ENCODE peak calls at places on chromosomes 3 and 15, in eight cellular contexts. Z, C, D, S, V, H, N and J are unnamed samples.

GRCh38 chr3:127612966-127613365 is 14.8 kb downstream of the MCM2 start:
- DNase-seq in D (no peak), C (no peak), Z (no peak), S (no peak), V (no peak), N (no peak), H (peak; percentile 78), J (no peak)

GRCh38 chr3:195897853-195898415 is 10.4 kb downstream of the TNK2 start:
- DNase-seq in V (no peak), C (peak; percentile 75), Z (no peak), S (no peak), D (no peak), H (no peak), N (no peak), J (no peak)

GRCh38 chr3:46881819-46882376 is 4.4 kb downstream of the PTH1R start:
- DNase-seq in Z (no peak), D (peak; percentile 69), V (no peak), H (no peak), C (peak; percentile 17), S (no peak), N (no peak), J (no peak)

GRCh38 chr3:43096761-43097160 is 9.1 kb downstream of the POMGNT2 start:
- DNase-seq in H (no peak), V (no peak), D (no peak), N (no peak), S (no peak), C (peak; percentile 66), Z (no peak), J (no peak)

GRCh38 chr15:87570186-87570585 is 686.4 kb downstream of the NTRK3 start:
- DNase-seq in N (no peak), S (no peak), Z (no peak), D (no peak), V (no peak), H (no peak), C (no peak), J (no peak)

GRCh38 chr3:52820741-52821140 is 9.7 kb downstream of the ITIH4 start:
- DNase-seq in Z (no peak), V (peak; percentile 8), D (peak; percentile 88), S (no peak), C (peak; percentile 67), N (no peak), H (peak; percentile 13), J (no peak)

GRCh38 chr3:11126653-11127052 is 27.6 kb upstream of the HRH1 start:
- DNase-seq in D (no peak), N (no peak), H (no peak), C (no peak), V (no peak), Z (no peak), S (no peak), J (no peak)

GRCh38 chr3:52062499-52062898 is 6.1 kb upstream of the DUSP7 start:
- DNase-seq in Z (peak; percentile 97), H (peak; percentile 54), V (no peak), N (no peak), D (no peak), C (no peak), S (no peak), J (no peak)

GRCh38 chr3:181687190-181687589 is 24.5 kb upstream of the SOX2 start:
- DNase-seq in D (no peak), C (no peak), S (no peak), N (peak; percentile 55), H (no peak), Z (no peak), V (no peak), J (no peak)

GRCh38 chr3:44596631-44597030 is 11.9 kb downstream of the ZNF660 start:
- DNase-seq in V (no peak), N (no peak), H (no peak), Z (no peak), C (no peak), D (no peak), S (no peak), J (no peak)

GRCh38 chr15:63065262-63066234 is 23.0 kb downstream of the TPM1 start:
- DNase-seq in C (no peak), H (no peak), N (no peak), D (no peak), Z (no peak), V (no peak), S (no peak), J (no peak)

GRCh38 chr15:62606376-62607164 is 436.0 kb upstream of the TPM1 start:
- DNase-seq in N (peak; percentile 54), V (no peak), H (no peak), Z (peak; percentile 99), S (no peak), D (no peak), C (no peak), J (no peak)

GRCh38 chr15:57849332-57849731 is 142.8 kb downstream of the POLR2M start:
- DNase-seq in C (no peak), Z (peak; percentile 57), D (no peak), H (no peak), S (no peak), N (peak; percentile 24), V (no peak), J (no peak)

GRCh38 chr15:60095711-60096110 is 91.6 kb downstream of the FOXB1 start:
- DNase-seq in V (no peak), Z (peak; percentile 30), H (no peak), D (no peak), S (no peak), C (no peak), N (no peak), J (no peak)

GRCh38 chr3:170330366-170330765 is 27.1 kb upstream of the SKIL start:
- DNase-seq in H (peak; percentile 16), D (no peak), N (no peak), V (no peak), C (no peak), S (no peak), Z (peak; percentile 72), J (no peak)

GRCh38 chr3:139241783-139242182 is 102.0 kb upstream of the MRPS22 start:
- DNase-seq in N (no peak), C (no peak), D (no peak), Z (no peak), H (no peak), S (no peak), V (no peak), J (no peak)

GRCh38 chr3:44415421-44415820 is 62.0 kb downstream of the ZNF445 start:
- DNase-seq in S (no peak), H (no peak), C (no peak), N (no peak), D (no peak), Z (no peak), V (no peak), J (no peak)

GRCh38 chr3:48847586-48848423 is at the start of gene PRKAR2A:
- DNase-seq in H (peak; percentile 92), S (peak; percentile 93), Z (peak; percentile 86), V (peak; percentile 74), C (peak; percentile 92), D (peak; percentile 99), N (peak; percentile 93), J (peak; percentile 93)

GRCh38 chr3:80771085-80771484 is 990.4 kb downstream of the GBE1 start:
- DNase-seq in C (no peak), D (no peak), V (no peak), Z (peak; percentile 80), H (no peak), S (no peak), N (no peak), J (no peak)

GRCh38 chr3:42689421-42690014 is 4.2 kb downstream of the KLHL40 start:
- DNase-seq in N (no peak), S (no peak), H (no peak), V (no peak), D (no peak), C (no peak), Z (no peak), J (no peak)

GRCh38 chr3:89434621-89435380 is 327.4 kb downstream of the EPHA3 start:
- DNase-seq in N (peak; percentile 42), V (no peak), D (no peak), C (no peak), Z (no peak), S (no peak), H (no peak), J (no peak)

GRCh38 chr15:88419830-88420229 is 47.4 kb downstream of the MRPL46 start:
- DNase-seq in V (no peak), S (no peak), H (no peak), Z (peak; percentile 48), C (no peak), D (no peak), N (no peak), J (no peak)